ENCODE peak calls at places on chromosomes 1 and 21, in five cellular contexts. I, U, Y, C and J are unnamed samples.

GRCh38 chr1:100396651-100397050 is 44.3 kb downstream of the CDC14A start:
- DNase-seq in I (no peak), U (no peak), Y (no peak), C (no peak), J (no peak)

GRCh38 chr1:9440763-9441194 is 98.5 kb upstream of the SLC25A33 start:
- DNase-seq in I (no peak), U (no peak), Y (no peak), C (no peak), J (no peak)

GRCh38 chr1:221316491-221317056 is 425.3 kb downstream of the DUSP10 start:
- DNase-seq in I (peak), U (no peak), Y (no peak), C (peak), J (no peak)

GRCh38 chr1:165883056-165883455 is 55.6 kb downstream of the UCK2 start:
- DNase-seq in I (no peak), U (no peak), Y (no peak), C (peak), J (no peak)

GRCh38 chr21:33268736-33269441 is 2.7 kb downstream of the IL10RB start:
- DNase-seq in I (no peak), U (peak), Y (peak), C (no peak), J (no peak)

GRCh38 chr1:209354840-209355165 is 228.7 kb upstream of the CAMK1G start:
- DNase-seq in I (no peak), U (no peak), Y (no peak), C (no peak), J (no peak)

GRCh38 chr1:101235241-101235695 is 1.6 kb upstream of the S1PR1 start:
- DNase-seq in I (no peak), U (no peak), Y (no peak), C (no peak), J (no peak)

GRCh38 chr1:208235983-208236761 is 8.0 kb downstream of the PLXNA2 start:
- DNase-seq in I (peak), U (no peak), Y (no peak), C (peak), J (no peak)

GRCh38 chr1:35962952-35963351 is 32.0 kb downstream of the AGO3 start:
- DNase-seq in I (no peak), U (no peak), Y (no peak), C (no peak), J (no peak)

GRCh38 chr1:104125935-104126334 is 376.2 kb downstream of the AMY1C start:
- DNase-seq in I (no peak), U (no peak), Y (no peak), C (no peak), J (no peak)

GRCh38 chr1:228814091-228814610 is 78.9 kb downstream of the RHOU start:
- DNase-seq in I (no peak), U (no peak), Y (no peak), C (no peak), J (no peak)

GRCh38 chr1:209756608-209757445 is 974 bp downstream of the TRAF3IP3 start:
- DNase-seq in I (no peak), U (no peak), Y (peak), C (no peak), J (no peak)

GRCh38 chr1:235011599-235012435 is 116.8 kb downstream of the TOMM20 start:
- DNase-seq in I (peak), U (peak), Y (peak), C (peak), J (no peak)

GRCh38 chr1:198947456-198947855 is 308.6 kb downstream of the PTPRC start:
- DNase-seq in I (no peak), U (no peak), Y (no peak), C (no peak), J (no peak)

GRCh38 chr1:212218911-212219310 is 66.3 kb upstream of the PPP2R5A start:
- DNase-seq in I (peak), U (no peak), Y (no peak), C (peak), J (no peak)

GRCh38 chr1:22241250-22241649 is 98.4 kb upstream of the WNT4 start:
- DNase-seq in I (no peak), U (no peak), Y (no peak), C (no peak), J (no peak)

GRCh38 chr1:109248797-109249629 is at the start of gene CELSR2:
- DNase-seq in I (peak), U (no peak), Y (peak), C (no peak), J (peak)

GRCh38 chr1:39103321-39104157 is 77.4 kb downstream of the NDUFS5 start:
- DNase-seq in I (peak), U (no peak), Y (peak), C (peak), J (no peak)

GRCh38 chr1:27872802-27873665 is 690 bp downstream of the THEMIS2 start:
- DNase-seq in I (peak), U (no peak), Y (peak), C (peak), J (peak)

GRCh38 chr1:9917901-9918300 is 7.8 kb upstream of the CTNNBIP1 start:
- DNase-seq in I (no peak), U (no peak), Y (no peak), C (no peak), J (no peak)

GRCh38 chr1:26923711-26924110 is 2.2 kb downstream of the NUDC start:
- DNase-seq in I (peak), U (no peak), Y (peak), C (no peak), J (no peak)

GRCh38 chr1:150516616-150517015 is 1.1 kb downstream of the FALEC start:
- DNase-seq in I (peak), U (no peak), Y (no peak), C (no peak), J (no peak)

GRCh38 chr1:22562584-22563551 is at the start of gene EPHA8:
- DNase-seq in I (no peak), U (no peak), Y (no peak), C (no peak), J (peak)

GRCh38 chr1:110876748-110877341 is 3.9 kb downstream of the CD53 start:
- DNase-seq in I (no peak), U (no peak), Y (no peak), C (no peak), J (no peak)

GRCh38 chr1:55061000-55061705 is 21.8 kb downstream of the PCSK9 start:
- DNase-seq in I (no peak), U (no peak), Y (no peak), C (no peak), J (no peak)

GRCh38 chr1:113321761-113322387 is 68.4 kb upstream of the MAGI3 start:
- DNase-seq in I (no peak), U (no peak), Y (no peak), C (peak), J (no peak)

GRCh38 chr1:9822897-9823692 is 670 bp downstream of the CLSTN1 start:
- DNase-seq in I (peak), U (no peak), Y (no peak), C (no peak), J (peak)

DNA sequence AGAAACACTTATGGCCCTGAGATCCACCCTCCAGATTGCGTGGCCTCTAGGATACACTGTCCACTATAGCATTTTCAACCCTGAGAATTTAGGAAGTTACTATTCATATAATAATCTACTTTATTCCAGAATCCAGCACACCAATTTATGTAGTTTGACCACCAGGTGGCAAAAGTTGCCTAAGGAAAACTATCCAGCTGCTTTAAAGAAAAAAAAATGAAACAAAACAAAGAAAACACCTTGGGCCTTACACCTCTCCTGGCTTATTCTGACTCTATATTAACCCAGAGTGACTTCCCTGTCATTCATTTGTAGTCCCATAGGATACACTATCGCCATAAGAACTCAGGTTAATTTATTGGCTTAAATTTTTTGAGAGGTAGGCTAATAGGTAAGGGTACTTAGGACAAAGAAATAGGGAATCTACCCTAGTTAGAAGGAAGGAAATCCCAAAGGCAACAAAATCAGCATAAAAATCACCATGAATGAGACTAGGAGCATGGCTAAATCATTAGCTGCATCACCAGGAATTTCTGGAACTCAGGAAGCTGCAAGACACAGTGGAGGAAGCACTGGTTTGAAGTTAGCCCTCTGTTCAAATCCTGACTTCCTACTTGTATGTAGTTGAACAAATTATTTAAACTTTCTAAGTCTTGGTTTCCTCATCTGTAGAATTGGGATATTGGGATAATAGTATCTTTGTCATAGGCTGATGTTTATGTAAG is 107.5 kb downstream of the SPAG17 start:
- DNase-seq in I (peak), U (no peak), Y (peak), C (no peak), J (no peak)
- TF ChIP-seq CTCF in I (peak), U (no peak), Y (peak), C (peak), J (peak)

DNA sequence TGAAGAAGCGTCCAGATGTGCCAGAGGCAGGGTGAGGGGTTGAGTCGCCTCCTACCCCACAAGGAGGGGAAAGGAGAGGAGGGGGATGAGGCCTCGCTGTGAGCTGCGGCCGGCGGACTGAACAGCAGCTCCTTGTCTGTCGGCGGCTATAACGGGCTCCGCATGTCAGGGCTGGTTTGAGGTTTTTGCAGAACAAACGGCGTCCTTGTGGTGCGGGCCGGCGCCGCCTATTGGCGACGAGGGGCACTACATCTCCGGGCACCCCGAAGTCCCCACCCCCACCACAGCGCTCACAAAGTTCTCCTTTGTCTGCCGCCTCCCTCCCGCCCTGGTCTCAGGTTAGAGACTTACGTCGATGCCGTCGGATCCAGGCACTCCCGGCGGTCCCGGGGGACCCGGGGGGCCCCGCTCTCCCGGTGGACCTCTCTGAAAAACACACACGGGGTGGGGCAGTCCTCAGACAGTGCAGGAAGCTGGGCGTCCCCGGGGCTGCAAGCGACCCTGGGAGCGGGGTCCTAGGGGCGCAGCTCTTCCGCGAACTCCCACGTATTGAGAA is 1.8 kb downstream of the COL9A2 start:
- DNase-seq in I (peak), U (peak), Y (peak), C (peak), J (peak)
- TF ChIP-seq CTCF in I (peak), U (peak), Y (peak), C (peak), J (peak)

DNA sequence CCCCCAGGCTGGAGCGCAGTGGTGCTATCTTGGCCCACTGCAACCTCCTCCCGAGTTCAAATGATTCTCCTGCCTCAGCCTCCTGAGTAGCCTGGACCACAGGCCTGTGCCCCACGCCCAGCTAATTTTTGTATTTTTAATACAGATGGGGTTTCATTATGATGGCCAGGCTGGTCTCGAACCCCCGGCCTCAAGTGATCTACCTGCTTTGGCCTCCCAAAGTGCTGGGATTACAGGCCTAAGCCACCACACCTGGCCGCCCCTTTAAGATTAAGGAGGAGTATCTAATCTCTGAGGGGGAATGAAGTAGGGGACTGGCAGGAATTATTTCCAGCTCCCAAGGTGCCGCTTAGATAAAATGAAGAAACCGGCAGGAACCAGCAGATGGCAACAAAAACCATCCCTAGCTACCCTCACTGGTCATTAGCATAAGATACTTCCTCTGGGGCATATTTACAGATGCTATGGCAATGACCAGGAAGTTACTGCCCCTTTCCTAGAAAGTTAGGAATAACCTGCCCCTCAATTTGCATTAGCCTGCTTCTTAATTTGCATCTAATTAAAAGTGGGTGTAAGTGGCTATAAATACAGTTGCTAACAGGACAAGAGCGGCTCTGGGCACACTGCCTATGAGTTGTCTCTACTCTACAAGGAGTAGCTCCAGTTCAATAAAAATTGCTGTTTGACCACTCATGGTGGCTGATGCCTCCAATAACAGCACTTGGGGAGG is 7.1 kb upstream of the NSUN4 start:
- DNase-seq in I (peak), U (no peak), Y (peak), C (no peak), J (no peak)
- TF ChIP-seq CTCF in I (peak), U (no peak), Y (peak), C (peak), J (no peak)

GRCh38 chr21:36615274-36615964 is 83.5 kb upstream of the SIM2 start:
- DNase-seq in I (no peak), U (no peak), Y (no peak), C (no peak), J (no peak)
- TF ChIP-seq CTCF in I (peak), U (no peak), Y (no peak), C (no peak), J (no peak)

DNA sequence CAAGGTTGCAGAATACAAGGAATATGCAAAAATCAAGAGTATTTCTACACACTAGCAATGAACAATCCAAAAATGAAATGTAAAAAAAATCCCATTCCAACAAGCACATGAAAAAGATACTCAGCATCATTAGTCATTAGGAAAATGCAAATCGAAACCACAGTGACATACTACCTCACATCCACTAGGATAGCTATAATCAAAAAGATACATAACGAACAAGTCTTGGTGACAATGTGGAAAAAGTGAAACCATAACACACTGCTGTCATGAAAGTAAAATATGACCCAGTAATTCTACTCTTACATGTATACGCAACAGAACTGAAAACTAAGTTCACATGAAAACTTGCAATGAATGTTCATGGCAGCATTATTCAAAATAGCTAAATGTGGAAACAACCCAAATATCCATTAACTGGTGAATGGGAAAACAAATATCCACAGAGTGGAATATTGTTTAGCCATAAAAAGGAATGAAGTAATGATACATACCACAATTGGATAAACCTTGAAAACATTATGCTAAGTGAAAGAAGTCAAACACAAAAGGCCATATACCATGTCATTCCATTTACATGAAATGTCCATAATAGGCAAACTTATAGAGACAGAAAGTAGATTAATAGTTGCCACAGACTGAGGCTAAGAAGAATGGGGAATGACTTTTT is 34.3 kb downstream of the PIK3R3 start:
- DNase-seq in I (no peak), U (no peak), Y (no peak), C (peak), J (no peak)
- TF ChIP-seq CTCF in I (no peak), U (no peak), Y (no peak), C (no peak), J (no peak)

GRCh38 chr1:30982431-30982830 is 73.9 kb upstream of the SDC3 start:
- DNase-seq in I (no peak), U (no peak), Y (no peak), C (no peak), J (no peak)
- TF ChIP-seq CTCF in I (no peak), U (no peak), Y (no peak), C (no peak), J (no peak)

DNA sequence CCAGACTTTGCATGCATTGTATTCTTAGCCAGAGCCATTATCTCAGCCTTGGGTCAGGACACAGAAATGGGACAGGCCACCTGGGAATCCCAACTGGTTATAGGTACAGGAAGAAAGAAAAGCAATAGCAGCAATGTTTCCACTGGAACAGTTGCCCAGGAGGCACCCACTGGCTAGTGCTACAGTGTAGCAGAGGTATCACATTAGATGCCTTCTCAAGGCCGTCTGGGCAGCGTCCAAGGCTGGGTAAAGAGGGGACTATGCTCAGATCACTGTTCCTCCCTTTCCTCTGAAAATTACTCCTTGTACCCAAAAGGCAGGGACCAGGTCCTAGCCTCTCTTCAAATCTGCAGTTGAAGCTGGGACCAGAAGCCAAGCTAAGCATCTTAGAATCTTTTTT is 2.6 kb downstream of the CREB3L4 start:
- DNase-seq in I (no peak), U (no peak), Y (no peak), C (no peak), J (no peak)
- TF ChIP-seq CTCF in I (no peak), U (no peak), Y (no peak), C (no peak), J (no peak)

DNA sequence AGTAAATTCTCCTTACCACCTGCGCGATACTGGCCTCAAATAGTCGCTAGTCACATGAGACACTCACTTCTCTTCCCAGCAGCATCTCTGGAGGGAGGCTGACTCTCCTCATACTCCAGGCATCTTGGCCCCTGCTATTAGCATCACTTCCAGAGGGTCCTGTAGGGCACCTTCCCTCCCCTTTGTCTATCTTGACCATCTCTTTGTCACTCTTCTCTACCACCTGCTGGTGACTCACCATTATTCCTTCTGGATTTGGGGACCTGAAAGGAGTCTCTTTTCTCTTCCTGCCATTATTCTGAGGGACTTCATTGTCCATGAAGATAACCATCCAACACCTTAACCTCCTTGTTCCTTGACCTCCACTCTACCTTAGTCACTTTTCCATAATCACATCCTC is 31.7 kb upstream of the GPR37L1 start:
- DNase-seq in I (no peak), U (no peak), Y (no peak), C (no peak), J (no peak)
- TF ChIP-seq CTCF in I (peak), U (no peak), Y (peak), C (no peak), J (no peak)